ENCODE peak calls at places on chromosomes 4 and X, in eight cellular contexts. I, S, R, P, C, U, Z and F are unnamed samples.

GRCh38 chr4:119050501-119051090 is 85.0 kb upstream of the MYOZ2 start:
- DNase-seq in I (no peak), S (no peak), R (no peak), P (no peak), C (no peak), U (no peak), Z (no peak), F (no peak)

GRCh38 chrX:41085883-41086626 is 810 bp downstream of the USP9X start:
- DNase-seq in I (peak; percentile 34), S (peak; percentile 61), R (no peak), P (no peak), C (peak; percentile 46), U (peak; percentile 39), Z (peak; percentile 9), F (peak; percentile 66)

GRCh38 chr4:145176641-145177432 is 3.6 kb downstream of the OTUD4 start:
- DNase-seq in I (no peak), S (no peak), R (no peak), P (no peak), C (no peak), U (no peak), Z (no peak), F (no peak)

GRCh38 chr4:42778349-42778748 is 114.2 kb upstream of the GRXCR1 start:
- DNase-seq in I (no peak), S (no peak), R (no peak), P (no peak), C (no peak), U (no peak), Z (no peak), F (no peak)

GRCh38 chr4:4784379-4784778 is 75.1 kb upstream of the MSX1 start:
- DNase-seq in I (no peak), S (no peak), R (no peak), P (no peak), C (no peak), U (no peak), Z (no peak), F (peak; percentile 79)

GRCh38 chr4:19748470-19748869 is 503.2 kb upstream of the SLIT2 start:
- DNase-seq in I (no peak), S (no peak), R (no peak), P (no peak), C (no peak), U (no peak), Z (no peak), F (no peak)

GRCh38 chr4:102169345-102169744 is 175.9 kb downstream of the SLC39A8 start:
- DNase-seq in I (no peak), S (no peak), R (no peak), P (no peak), C (no peak), U (peak; percentile 86), Z (no peak), F (peak; percentile 87)

GRCh38 chr4:5921074-5921473 is 28.2 kb upstream of the CRMP1 start:
- DNase-seq in I (no peak), S (peak; percentile 23), R (no peak), P (no peak), C (peak; percentile 55), U (no peak), Z (no peak), F (no peak)

GRCh38 chrX:12210196-12210815 is 72.0 kb downstream of the FRMPD4 start:
- DNase-seq in I (no peak), S (peak; percentile 7), R (no peak), P (no peak), C (peak; percentile 82), U (no peak), Z (no peak), F (no peak)

GRCh38 chrX:109797311-109797975 is 64.4 kb upstream of the ACSL4 start:
- DNase-seq in I (no peak), S (no peak), R (no peak), P (no peak), C (no peak), U (no peak), Z (no peak), F (peak; percentile 5)

GRCh38 chr4:13536607-13537006 is 7.7 kb downstream of the NKX3-2 start:
- DNase-seq in I (no peak), S (no peak), R (no peak), P (no peak), C (no peak), U (no peak), Z (no peak), F (no peak)

GRCh38 chr4:8252301-8253173 is 17.0 kb upstream of the HTRA3 start:
- DNase-seq in I (no peak), S (no peak), R (no peak), P (no peak), C (peak; percentile 22), U (no peak), Z (no peak), F (no peak)

GRCh38 chr4:145061325-145061920 is 36.6 kb downstream of the ANAPC10 start:
- DNase-seq in I (no peak), S (no peak), R (no peak), P (no peak), C (peak; percentile 46), U (no peak), Z (no peak), F (no peak)

GRCh38 chr4:74096265-74096980 is 2.6 kb downstream of the CXCL2 start:
- DNase-seq in I (no peak), S (no peak), R (no peak), P (no peak), C (no peak), U (no peak), Z (no peak), F (no peak)

GRCh38 chr4:144709793-144710525 is 64.0 kb downstream of the HHIP start:
- DNase-seq in I (no peak), S (peak; percentile 14), R (no peak), P (no peak), C (peak; percentile 85), U (no peak), Z (no peak), F (no peak)

GRCh38 chrX:19544693-19545305 is 29.5 kb upstream of the MAP3K15 start:
- DNase-seq in I (peak; percentile 26), S (peak; percentile 28), R (no peak), P (no peak), C (peak; percentile 53), U (peak; percentile 34), Z (peak; percentile 23), F (peak; percentile 39)

GRCh38 chrX:53320543-53321215 is 39.3 kb upstream of the IQSEC2 start:
- DNase-seq in I (peak; percentile 12), S (no peak), R (no peak), P (no peak), C (no peak), U (peak; percentile 24), Z (peak; percentile 8), F (no peak)

GRCh38 chr4:150152764-150153163 is 74.5 kb downstream of the DCLK2 start:
- DNase-seq in I (no peak), S (no peak), R (no peak), P (no peak), C (peak; percentile 61), U (no peak), Z (no peak), F (no peak)

GRCh38 chr4:78293841-78294301 is 236.7 kb downstream of the FRAS1 start:
- DNase-seq in I (no peak), S (no peak), R (no peak), P (no peak), C (peak; percentile 77), U (no peak), Z (no peak), F (no peak)

GRCh38 chr4:118112647-118113046 is 78.4 kb downstream of the NDST3 start:
- DNase-seq in I (no peak), S (no peak), R (no peak), P (no peak), C (peak; percentile 34), U (no peak), Z (no peak), F (no peak)

GRCh38 chr4:180060159-180060889 is 2182.9 kb upstream of the TENM3 start:
- DNase-seq in I (no peak), S (no peak), R (no peak), P (no peak), C (peak; percentile 31), U (no peak), Z (no peak), F (no peak)

GRCh38 chr4:74094227-74094626 is 4.8 kb downstream of the CXCL2 start:
- DNase-seq in I (no peak), S (no peak), R (no peak), P (no peak), C (no peak), U (no peak), Z (no peak), F (no peak)

GRCh38 chr4:71125137-71125536 is 131.7 kb downstream of the DCK start:
- DNase-seq in I (no peak), S (no peak), R (no peak), P (no peak), C (no peak), U (no peak), Z (no peak), F (no peak)

GRCh38 chrX:10611441-10612090 is 8.8 kb downstream of the MID1 start:
- DNase-seq in I (no peak), S (no peak), R (no peak), P (no peak), C (no peak), U (no peak), Z (no peak), F (no peak)

GRCh38 chrX:77572322-77572721 is 125.1 kb downstream of the FGF16 start:
- DNase-seq in I (no peak), S (no peak), R (no peak), P (no peak), C (no peak), U (no peak), Z (no peak), F (no peak)

GRCh38 chrX:9337056-9337455 is 127.8 kb upstream of the TBL1X start:
- DNase-seq in I (no peak), S (no peak), R (no peak), P (no peak), C (no peak), U (no peak), Z (no peak), F (no peak)

GRCh38 chrX:134776844-134777370 is 118.6 kb upstream of the PLAC1 start:
- DNase-seq in I (no peak), S (no peak), R (no peak), P (no peak), C (no peak), U (no peak), Z (no peak), F (no peak)

GRCh38 chr4:4269856-4270255 is 20.1 kb downstream of the LYAR start:
- DNase-seq in I (no peak), S (no peak), R (no peak), P (no peak), C (peak; percentile 60), U (no peak), Z (no peak), F (no peak)

GRCh38 chr4:77432702-77433101 is 172.9 kb upstream of the CXCL13 start:
- DNase-seq in I (no peak), S (no peak), R (no peak), P (no peak), C (no peak), U (no peak), Z (no peak), F (no peak)

GRCh38 chr4:75723117-75723801 is 1.1 kb upstream of the USO1 start:
- DNase-seq in I (no peak), S (no peak), R (no peak), P (no peak), C (no peak), U (no peak), Z (no peak), F (peak; percentile 31)

GRCh38 chr4:25347473-25347872 is 29.6 kb upstream of the ANAPC4 start:
- DNase-seq in I (no peak), S (no peak), R (no peak), P (no peak), C (no peak), U (no peak), Z (no peak), F (no peak)